ENCODE peak calls at places on chromosome 1, in seven cellular contexts. One of them, this sample, is unnamed.
A peak's percentile ranks its signal among the peaks of the same experiment; 100 is the strongest.

GRCh38 chr1:97553975-97554374 is 366.9 kb downstream of the DPYD start:
- DNase-seq in HTR-8/SVneo: no peak
- DNase-seq in stimulated activated CD8-positive, alpha-beta memory T cell treated with anti-CD3 and anti-CD28 coated beads, Interleukin-2, amount 100 ng/mL, for 1 hour: no peak
- DNase-seq in T-cell: no peak
- DNase-seq in M059J: no peak
- DNase-seq in NCI-H1694: peak; percentile 57
- DNase-seq in gastrocnemius medialis: no peak
- DNase-seq in this sample: no peak

GRCh38 chr1:115705085-115706008 is 63.2 kb downstream of the CASQ2 start:
- DNase-seq in HTR-8/SVneo: no peak
- DNase-seq in stimulated activated CD8-positive, alpha-beta memory T cell treated with anti-CD3 and anti-CD28 coated beads, Interleukin-2, amount 100 ng/mL, for 1 hour: no peak
- DNase-seq in T-cell: no peak
- DNase-seq in M059J: no peak
- DNase-seq in NCI-H1694: no peak
- DNase-seq in gastrocnemius medialis: no peak
- DNase-seq in this sample: peak; percentile 57

GRCh38 chr1:217524787-217525520 is 105.9 kb downstream of the GPATCH2 start:
- DNase-seq in HTR-8/SVneo: no peak
- DNase-seq in stimulated activated CD8-positive, alpha-beta memory T cell treated with anti-CD3 and anti-CD28 coated beads, Interleukin-2, amount 100 ng/mL, for 1 hour: no peak
- DNase-seq in T-cell: no peak
- DNase-seq in M059J: peak; percentile 29
- DNase-seq in NCI-H1694: no peak
- DNase-seq in gastrocnemius medialis: no peak
- DNase-seq in this sample: peak; percentile 25

GRCh38 chr1:72485786-72486185 is 203.4 kb upstream of the NEGR1 start:
- DNase-seq in HTR-8/SVneo: no peak
- DNase-seq in stimulated activated CD8-positive, alpha-beta memory T cell treated with anti-CD3 and anti-CD28 coated beads, Interleukin-2, amount 100 ng/mL, for 1 hour: no peak
- DNase-seq in T-cell: no peak
- DNase-seq in M059J: no peak
- DNase-seq in NCI-H1694: no peak
- DNase-seq in gastrocnemius medialis: no peak
- DNase-seq in this sample: no peak

GRCh38 chr1:55626326-55626725 is 411.2 kb upstream of the USP24 start:
- DNase-seq in HTR-8/SVneo: no peak
- DNase-seq in stimulated activated CD8-positive, alpha-beta memory T cell treated with anti-CD3 and anti-CD28 coated beads, Interleukin-2, amount 100 ng/mL, for 1 hour: no peak
- DNase-seq in T-cell: no peak
- DNase-seq in M059J: peak; percentile 33
- DNase-seq in NCI-H1694: no peak
- DNase-seq in gastrocnemius medialis: no peak
- DNase-seq in this sample: no peak

GRCh38 chr1:56068210-56068609 is 511.2 kb downstream of the PLPP3 start:
- DNase-seq in HTR-8/SVneo: no peak
- DNase-seq in stimulated activated CD8-positive, alpha-beta memory T cell treated with anti-CD3 and anti-CD28 coated beads, Interleukin-2, amount 100 ng/mL, for 1 hour: no peak
- DNase-seq in T-cell: no peak
- DNase-seq in M059J: peak; percentile 72
- DNase-seq in NCI-H1694: no peak
- DNase-seq in gastrocnemius medialis: no peak
- DNase-seq in this sample: no peak

GRCh38 chr1:187471555-187471954 is 642.8 kb downstream of the PLA2G4A start:
- DNase-seq in HTR-8/SVneo: peak; percentile 45
- DNase-seq in stimulated activated CD8-positive, alpha-beta memory T cell treated with anti-CD3 and anti-CD28 coated beads, Interleukin-2, amount 100 ng/mL, for 1 hour: no peak
- DNase-seq in T-cell: no peak
- DNase-seq in M059J: peak; percentile 48
- DNase-seq in NCI-H1694: no peak
- DNase-seq in gastrocnemius medialis: no peak
- DNase-seq in this sample: peak; percentile 44

GRCh38 chr1:198179556-198179981 is 22.8 kb downstream of the NEK7 start:
- DNase-seq in HTR-8/SVneo: no peak
- DNase-seq in stimulated activated CD8-positive, alpha-beta memory T cell treated with anti-CD3 and anti-CD28 coated beads, Interleukin-2, amount 100 ng/mL, for 1 hour: no peak
- DNase-seq in T-cell: no peak
- DNase-seq in M059J: peak; percentile 93
- DNase-seq in NCI-H1694: no peak
- DNase-seq in gastrocnemius medialis: no peak
- DNase-seq in this sample: peak; percentile 11

GRCh38 chr1:165928075-165928731 is 100.8 kb downstream of the UCK2 start:
- DNase-seq in HTR-8/SVneo: peak; percentile 55
- DNase-seq in stimulated activated CD8-positive, alpha-beta memory T cell treated with anti-CD3 and anti-CD28 coated beads, Interleukin-2, amount 100 ng/mL, for 1 hour: no peak
- DNase-seq in T-cell: peak; percentile 16
- DNase-seq in M059J: peak; percentile 59
- DNase-seq in NCI-H1694: peak; percentile 75
- DNase-seq in gastrocnemius medialis: no peak
- DNase-seq in this sample: peak; percentile 77

GRCh38 chr1:39268112-39268581 is 63.7 kb downstream of the MACF1 start:
- DNase-seq in HTR-8/SVneo: peak; percentile 31
- DNase-seq in stimulated activated CD8-positive, alpha-beta memory T cell treated with anti-CD3 and anti-CD28 coated beads, Interleukin-2, amount 100 ng/mL, for 1 hour: no peak
- DNase-seq in T-cell: no peak
- DNase-seq in M059J: peak; percentile 90
- DNase-seq in NCI-H1694: peak; percentile 39
- DNase-seq in gastrocnemius medialis: no peak
- DNase-seq in this sample: no peak

GRCh38 chr1:36134805-36135339 is 9.8 kb upstream of the COL8A2 start:
- DNase-seq in HTR-8/SVneo: peak; percentile 80
- DNase-seq in stimulated activated CD8-positive, alpha-beta memory T cell treated with anti-CD3 and anti-CD28 coated beads, Interleukin-2, amount 100 ng/mL, for 1 hour: no peak
- DNase-seq in T-cell: no peak
- DNase-seq in M059J: peak; percentile 74
- DNase-seq in NCI-H1694: no peak
- DNase-seq in gastrocnemius medialis: no peak
- DNase-seq in this sample: peak; percentile 63

GRCh38 chr1:159009704-159010361 is at the start of gene IFI16:
- DNase-seq in HTR-8/SVneo: peak; percentile 59
- DNase-seq in stimulated activated CD8-positive, alpha-beta memory T cell treated with anti-CD3 and anti-CD28 coated beads, Interleukin-2, amount 100 ng/mL, for 1 hour: peak; percentile 34
- DNase-seq in T-cell: no peak
- DNase-seq in M059J: peak; percentile 96
- DNase-seq in NCI-H1694: no peak
- DNase-seq in gastrocnemius medialis: peak; percentile 43
- DNase-seq in this sample: peak; percentile 48

This sample was measured in PC-3.